ENCODE peak calls at places on chromosome 4, in nine cellular contexts. S, M, X, K, J, D, T, N and Z are unnamed samples.
A peak's percentile ranks its signal among the peaks of the same experiment; 100 is the strongest.

GRCh38 chr4:184262901-184263300 is 45.2 kb upstream of the ENPP6 start:
- DNase-seq in S (no peak), M (no peak), X (no peak), K (no peak), J (no peak), D (peak; percentile 72), T (no peak), N (no peak), Z (no peak)

GRCh38 chr4:174217273-174218126 is 66.0 kb downstream of the FBXO8 start:
- DNase-seq in S (no peak), M (no peak), X (no peak), K (peak; percentile 44), J (no peak), D (peak; percentile 17), T (no peak), N (no peak), Z (no peak)

GRCh38 chr4:54440394-54441223 is 211.5 kb downstream of the PDGFRA start:
- DNase-seq in S (no peak), M (no peak), X (no peak), K (no peak), J (no peak), D (peak; percentile 18), T (peak; percentile 40), N (no peak), Z (no peak)

GRCh38 chr4:181858746-181859145 is 384.5 kb upstream of the TENM3 start:
- DNase-seq in S (no peak), M (no peak), X (no peak), K (no peak), J (no peak), D (no peak), T (no peak), N (no peak), Z (no peak)

GRCh38 chr4:177579649-177580048 is 137.4 kb upstream of the AGA start:
- DNase-seq in S (no peak), M (no peak), X (no peak), K (no peak), J (no peak), D (no peak), T (no peak), N (no peak), Z (no peak)

GRCh38 chr4:36322921-36323354 is 41.5 kb downstream of the DTHD1 start:
- DNase-seq in S (no peak), M (no peak), X (no peak), K (no peak), J (no peak), D (no peak), T (no peak), N (no peak), Z (no peak)

GRCh38 chr4:80199004-80199579 is 1.8 kb downstream of the PRDM8 start:
- DNase-seq in S (no peak), M (no peak), X (no peak), K (no peak), J (no peak), D (no peak), T (no peak), N (no peak), Z (no peak)

GRCh38 chr4:151029537-151029936 is 14.5 kb upstream of the LRBA start:
- DNase-seq in S (no peak), M (no peak), X (no peak), K (no peak), J (no peak), D (no peak), T (no peak), N (no peak), Z (no peak)

GRCh38 chr4:74975848-74976824 is 43.2 kb downstream of the PARM1 start:
- DNase-seq in S (no peak), M (no peak), X (no peak), K (no peak), J (no peak), D (no peak), T (no peak), N (no peak), Z (peak; percentile 18)

GRCh38 chr4:77445846-77446245 is 159.8 kb upstream of the CXCL13 start:
- DNase-seq in S (no peak), M (no peak), X (no peak), K (no peak), J (no peak), D (no peak), T (no peak), N (no peak), Z (no peak)

GRCh38 chr4:9409793-9410192 is 34.4 kb upstream of the DEFB131A start:
- DNase-seq in S (no peak), M (no peak), X (no peak), K (no peak), J (no peak), D (no peak), T (no peak), N (no peak), Z (no peak)

GRCh38 chr4:73600917-73601316 is 19.3 kb downstream of the RASSF6 start:
- DNase-seq in S (no peak), M (no peak), X (no peak), K (no peak), J (no peak), D (no peak), T (no peak), N (no peak), Z (no peak)

GRCh38 chr4:139986621-139987510 is 167.1 kb downstream of the MAML3 start:
- DNase-seq in S (no peak), M (no peak), X (no peak), K (no peak), J (no peak), D (no peak), T (no peak), N (no peak), Z (no peak)

GRCh38 chr4:189117426-189117825 is 823.2 kb upstream of the FRG1 start:
- DNase-seq in S (peak; percentile 38), M (no peak), X (no peak), K (no peak), J (no peak), D (no peak), T (no peak), N (no peak), Z (no peak)

GRCh38 chr4:102527695-102528094 is 26.5 kb downstream of the NFKB1 start:
- DNase-seq in S (no peak), M (no peak), X (no peak), K (no peak), J (no peak), D (no peak), T (no peak), N (no peak), Z (no peak)

GRCh38 chr4:11503166-11503565 is 74.5 kb upstream of the HS3ST1 start:
- DNase-seq in S (no peak), M (no peak), X (no peak), K (no peak), J (no peak), D (no peak), T (no peak), N (no peak), Z (no peak)

GRCh38 chr4:70996014-70996353 is 2.5 kb downstream of the DCK start:
- DNase-seq in S (no peak), M (no peak), X (no peak), K (no peak), J (no peak), D (no peak), T (no peak), N (no peak), Z (no peak)

GRCh38 chr4:8267077-8267476 is 2.5 kb upstream of the HTRA3 start:
- DNase-seq in S (peak; percentile 80), M (no peak), X (peak; percentile 83), K (peak; percentile 69), J (peak; percentile 44), D (no peak), T (peak; percentile 83), N (no peak), Z (peak; percentile 60)

GRCh38 chr4:181077416-181077815 is 1165.8 kb upstream of the TENM3 start:
- DNase-seq in S (no peak), M (no peak), X (no peak), K (no peak), J (no peak), D (no peak), T (no peak), N (no peak), Z (no peak)

GRCh38 chr4:75542824-75543223 is 13.0 kb upstream of the ODAPH start:
- DNase-seq in S (no peak), M (no peak), X (no peak), K (no peak), J (peak; percentile 36), D (peak; percentile 99), T (no peak), N (no peak), Z (no peak)

DNA sequence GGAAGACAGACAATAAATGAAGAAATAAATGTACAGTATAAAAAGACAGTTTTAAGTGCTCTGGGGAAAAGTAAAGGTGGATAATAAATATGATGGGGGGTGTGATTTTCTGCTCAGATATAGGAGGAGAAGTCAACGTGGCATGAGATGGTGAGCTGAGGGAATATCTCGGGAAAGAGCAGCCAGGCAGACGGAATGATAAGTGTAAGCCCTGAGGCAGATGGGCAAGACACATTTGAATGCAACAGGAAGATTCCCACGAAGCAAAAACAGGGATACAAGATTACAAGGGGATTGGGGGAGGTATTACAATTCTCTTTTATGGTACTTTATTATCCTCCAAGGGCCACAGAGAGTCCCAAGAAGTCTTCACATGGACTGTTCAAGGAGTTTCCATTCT is 11.1 kb downstream of the ANXA3 start:
- DNase-seq in S (no peak), M (no peak), X (no peak), K (no peak), J (no peak), D (no peak), T (no peak), N (no peak), Z (no peak)
- H3K27ac ChIP-seq in S (no peak overlapping the region), M (no peak overlapping the region), X (no peak overlapping the region), K (no peak overlapping the region), J (no peak overlapping the region), D (no peak overlapping the region), T (no peak overlapping the region), N (no peak overlapping the region), Z (no peak overlapping the region)

DNA sequence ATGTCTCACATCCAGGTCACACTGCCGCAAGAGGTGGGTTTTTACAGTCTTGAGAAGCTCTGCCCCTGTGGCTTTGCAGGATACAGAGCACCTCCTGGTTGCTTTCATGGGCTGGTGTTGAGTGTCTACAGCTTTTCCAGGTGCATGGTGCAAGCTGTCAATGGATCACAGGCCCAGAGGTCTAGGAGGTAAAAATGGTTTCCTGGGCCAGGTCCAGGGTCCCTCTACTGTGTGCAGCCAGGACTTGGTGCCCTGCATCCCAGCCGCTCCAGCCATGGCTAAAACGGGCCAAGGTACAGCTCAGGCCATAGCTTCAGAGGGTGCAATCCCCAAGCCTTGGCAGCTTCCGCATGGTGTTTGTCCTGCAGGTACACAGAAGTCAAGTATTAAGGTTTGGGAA is 434.1 kb upstream of the GALNT7 start:
- DNase-seq in S (no peak), M (no peak), X (no peak), K (no peak), J (no peak), D (no peak), T (no peak), N (no peak), Z (no peak)
- H3K9me3 ChIP-seq in S (peaks cover 20% of the 10 kb centered on the region), M (peaks cover 4% of the 10 kb centered on the region), X (peaks cover 22% of the 10 kb centered on the region), K (no peaks in the 10 kb centered on the region), J (no peaks in the 10 kb centered on the region), D (no peaks in the 10 kb centered on the region), T (peaks cover 1% of the 10 kb centered on the region), N (peaks cover 8% of the 10 kb centered on the region), Z (no peaks in the 10 kb centered on the region)

GRCh38 chr4:105662935-105663675 is 45.4 kb downstream of the INTS12 start:
- DNase-seq in S (no peak), M (no peak), X (no peak), K (no peak), J (no peak), D (no peak), T (no peak), N (no peak), Z (no peak)
- TF ChIP-seq CTCF in S (no peak), M (no peak), X (no peak), K (no peak), J (no peak), D (no peak), T (no peak), N (no peak), Z (no peak)

GRCh38 chr4:88775529-88775928 is 77.9 kb upstream of the NAP1L5 start:
- DNase-seq in S (no peak), M (no peak), X (no peak), K (no peak), J (no peak), D (no peak), T (no peak), N (no peak), Z (no peak)
- H3K27ac ChIP-seq in S (no peak overlapping the region), M (no peak overlapping the region), X (no peak overlapping the region), K (no peak overlapping the region), J (no peak overlapping the region), D (no peak overlapping the region), T (no peak overlapping the region), N (no peak overlapping the region), Z (no peak overlapping the region)